ENCODE peak calls at places on chromosome 21, in nine cellular contexts. Q, K, T, C, R, D, U, F and P are unnamed samples.

GRCh38 chr21:28554660-28555475 is 437.8 kb downstream of the LTN1 start:
- DNase-seq in Q (no peak), K (no peak), T (peak), C (peak), R (no peak), D (no peak), U (peak), F (no peak), P (no peak)

GRCh38 chr21:34928637-34929036 is 120.5 kb downstream of the RUNX1 start:
- DNase-seq in Q (no peak), K (no peak), T (no peak), C (no peak), R (no peak), D (no peak), U (no peak), F (no peak), P (no peak)

GRCh38 chr21:33036430-33037162 is 10.9 kb downstream of the OLIG2 start:
- DNase-seq in Q (peak), K (no peak), T (peak), C (peak), R (peak), D (no peak), U (peak), F (no peak), P (no peak)

GRCh38 chr21:30083120-30083945 is 83.3 kb downstream of the CLDN17 start:
- DNase-seq in Q (no peak), K (peak), T (no peak), C (no peak), R (no peak), D (no peak), U (no peak), F (no peak), P (no peak)

GRCh38 chr21:37139902-37140301 is 66.8 kb downstream of the TTC3 start:
- DNase-seq in Q (peak), K (peak), T (peak), C (peak), R (no peak), D (no peak), U (peak), F (no peak), P (no peak)

GRCh38 chr21:34990842-34991241 is 58.3 kb downstream of the RUNX1 start:
- DNase-seq in Q (no peak), K (no peak), T (no peak), C (no peak), R (no peak), D (no peak), U (no peak), F (no peak), P (no peak)

GRCh38 chr21:37367758-37368535 is 1.4 kb downstream of the DYRK1A start:
- DNase-seq in Q (peak), K (peak), T (peak), C (peak), R (peak), D (peak), U (peak), F (no peak), P (peak)

GRCh38 chr21:25956993-25957714 is 213.4 kb downstream of the APP start:
- DNase-seq in Q (peak), K (peak), T (peak), C (peak), R (no peak), D (no peak), U (peak), F (no peak), P (no peak)

GRCh38 chr21:28937737-28938136 is 54.9 kb downstream of the LTN1 start:
- DNase-seq in Q (no peak), K (no peak), T (no peak), C (no peak), R (no peak), D (no peak), U (no peak), F (no peak), P (no peak)

GRCh38 chr21:34020005-34020847 is 53.2 kb upstream of the MRPS6 start:
- DNase-seq in Q (no peak), K (peak), T (no peak), C (no peak), R (no peak), D (no peak), U (no peak), F (no peak), P (no peak)

GRCh38 chr21:42060166-42060565 is 11.0 kb upstream of the UMODL1 start:
- DNase-seq in Q (no peak), K (no peak), T (no peak), C (no peak), R (no peak), D (no peak), U (no peak), F (no peak), P (no peak)

GRCh38 chr21:36320421-36321324 is 676 bp downstream of the MORC3 start:
- DNase-seq in Q (peak), K (peak), T (peak), C (peak), R (peak), D (no peak), U (peak), F (peak), P (peak)

GRCh38 chr21:20998886-20999285 is 677 bp downstream of the NCAM2 start:
- DNase-seq in Q (no peak), K (no peak), T (peak), C (no peak), R (no peak), D (no peak), U (peak), F (no peak), P (no peak)

GRCh38 chr21:32844653-32845443 is 73.3 kb upstream of the PAXBP1 start:
- DNase-seq in Q (peak), K (peak), T (peak), C (peak), R (no peak), D (no peak), U (peak), F (no peak), P (no peak)

GRCh38 chr21:44800103-44800502 is 1.5 kb downstream of the UBE2G2 start:
- DNase-seq in Q (peak), K (peak), T (peak), C (peak), R (peak), D (no peak), U (peak), F (no peak), P (peak)
- H3K4me3 ChIP-seq in Q (peak), K (peak), T (peak), C (no peak), R (peak), D (peak), U (peak), F (peak), P (peak)

GRCh38 chr21:38379171-38379570 is 119.1 kb downstream of the ERG start:
- DNase-seq in Q (no peak), K (no peak), T (peak), C (no peak), R (no peak), D (no peak), U (peak), F (no peak), P (no peak)

GRCh38 chr21:38380391-38381137 is 117.7 kb downstream of the ERG start:
- DNase-seq in Q (peak), K (peak), T (peak), C (peak), R (no peak), D (no peak), U (peak), F (no peak), P (peak)

GRCh38 chr21:38376693-38377092 is 119.9 kb downstream of the KCNJ15 start:
- DNase-seq in Q (no peak), K (no peak), T (no peak), C (no peak), R (no peak), D (no peak), U (no peak), F (no peak), P (no peak)

GRCh38 chr21:38377165-38378093 is 120.6 kb downstream of the KCNJ15 start:
- DNase-seq in Q (no peak), K (no peak), T (peak), C (no peak), R (no peak), D (no peak), U (no peak), F (no peak), P (peak)

GRCh38 chr21:38376235-38376634 is 119.4 kb downstream of the KCNJ15 start:
- DNase-seq in Q (no peak), K (no peak), T (no peak), C (no peak), R (no peak), D (no peak), U (no peak), F (no peak), P (no peak)
- H3K4me3 ChIP-seq in Q (no peak), K (no peak), T (no peak), C (no peak), R (peak), D (no peak), U (no peak), F (no peak), P (no peak)

GRCh38 chr21:16532841-16533240 is 803.1 kb downstream of the USP25 start:
- DNase-seq in Q (peak), K (no peak), T (peak), C (peak), R (no peak), D (no peak), U (peak), F (no peak), P (no peak)

GRCh38 chr21:16533692-16534407 is 804.1 kb downstream of the USP25 start:
- DNase-seq in Q (peak), K (no peak), T (peak), C (no peak), R (no peak), D (no peak), U (no peak), F (no peak), P (no peak)

GRCh38 chr21:16536661-16537359 is 807.0 kb downstream of the USP25 start:
- DNase-seq in Q (peak), K (peak), T (no peak), C (peak), R (no peak), D (no peak), U (peak), F (no peak), P (no peak)

GRCh38 chr21:16534408-16535099 is 804.8 kb downstream of the USP25 start:
- DNase-seq in Q (peak), K (peak), T (peak), C (peak), R (peak), D (no peak), U (peak), F (peak), P (peak)

GRCh38 chr21:16535100-16535418 is 805.3 kb downstream of the USP25 start:
- DNase-seq in Q (peak), K (peak), T (peak), C (peak), R (peak), D (no peak), U (peak), F (peak), P (peak)
- H3K4me3 ChIP-seq in Q (peak), K (peak), T (peak), C (peak), R (peak), D (no peak), U (peak), F (peak), P (peak)

GRCh38 chr21:45980271-45980670 is 1.3 kb upstream of the COL6A1 start:
- DNase-seq in Q (peak), K (no peak), T (no peak), C (no peak), R (no peak), D (no peak), U (no peak), F (no peak), P (no peak)

GRCh38 chr21:45981641-45982255 is at the start of gene COL6A1:
- DNase-seq in Q (peak), K (no peak), T (peak), C (peak), R (peak), D (no peak), U (peak), F (peak), P (peak)

GRCh38 chr21:45982256-45982757 is 737 bp downstream of the COL6A1 start:
- DNase-seq in Q (peak), K (no peak), T (peak), C (no peak), R (no peak), D (no peak), U (no peak), F (peak), P (peak)

GRCh38 chr21:45980697-45981096 is 873 bp upstream of the COL6A1 start:
- DNase-seq in Q (no peak), K (no peak), T (no peak), C (no peak), R (no peak), D (no peak), U (no peak), F (no peak), P (no peak)

DNA sequence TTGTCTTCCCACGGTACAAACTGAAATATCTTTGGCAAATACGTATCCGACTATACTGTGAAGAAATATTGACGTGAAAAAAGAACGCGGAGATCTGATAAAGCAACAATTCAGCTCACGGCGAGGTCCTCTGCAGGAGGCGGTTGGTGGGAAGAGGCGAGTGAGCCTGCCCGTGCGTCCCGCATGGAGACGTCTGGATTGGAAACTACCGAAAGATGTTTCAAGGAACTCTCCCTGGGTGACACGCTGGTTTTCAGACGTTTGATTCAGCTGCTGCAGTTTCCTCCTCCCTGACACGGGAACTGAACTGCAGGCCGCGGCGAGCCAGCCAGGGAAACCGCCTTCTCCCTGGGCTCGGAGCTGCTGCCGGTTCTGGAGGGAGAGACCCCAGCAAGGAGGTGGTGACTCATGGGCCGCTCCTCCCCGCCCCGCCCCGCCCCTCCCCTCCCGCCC is 390 bp upstream of the COL6A1 start:
- DNase-seq in Q (peak), K (peak), T (peak), C (peak), R (peak), D (peak), U (peak), F (peak), P (peak)
- H3K4me3 ChIP-seq in Q (peak), K (peak), T (peak), C (peak), R (peak), D (peak), U (peak), F (peak), P (peak)

DNA sequence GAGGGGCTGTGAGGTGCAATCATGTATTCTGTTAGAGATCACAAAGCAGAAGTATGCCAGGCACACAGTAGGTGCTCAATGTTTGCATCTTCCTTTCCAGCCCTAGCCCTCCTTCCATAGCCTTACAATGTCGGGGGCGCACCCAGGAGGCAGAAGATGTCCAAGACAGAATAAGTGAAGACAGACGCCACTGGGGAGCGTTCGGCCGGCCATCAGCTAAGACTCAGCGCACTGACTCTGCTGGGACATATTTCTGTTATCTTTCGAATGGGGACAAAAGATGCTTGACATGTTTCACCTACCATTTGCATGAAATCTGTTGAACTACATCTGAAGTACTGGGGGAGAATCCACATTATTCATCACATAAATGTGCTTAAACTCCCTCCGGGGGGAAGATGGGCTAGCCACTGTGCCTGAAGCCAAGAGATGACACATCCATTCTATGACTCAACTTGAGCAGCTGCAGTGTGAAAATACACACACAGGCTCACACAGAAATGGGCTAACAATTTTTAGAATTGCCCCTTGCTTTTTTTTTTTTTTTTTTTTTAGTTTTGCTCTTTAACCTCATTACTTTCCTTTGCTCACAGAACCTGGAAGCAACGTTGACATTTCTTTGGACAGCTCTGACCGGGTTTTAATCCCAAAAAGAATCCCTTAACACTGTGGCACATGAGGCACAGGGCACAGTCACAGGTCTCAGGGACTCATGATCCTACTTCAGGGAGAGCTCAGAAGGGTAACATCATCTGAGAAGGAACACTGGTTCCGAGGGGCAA is 7.9 kb downstream of the TIAM1 start:
- DNase-seq in Q (peak), K (no peak), T (peak), C (peak), R (no peak), D (no peak), U (peak), F (no peak), P (no peak)
- H3K4me3 ChIP-seq in Q (no peak), K (no peak), T (no peak), C (no peak), R (no peak), D (no peak), U (no peak), F (peak), P (no peak)

DNA sequence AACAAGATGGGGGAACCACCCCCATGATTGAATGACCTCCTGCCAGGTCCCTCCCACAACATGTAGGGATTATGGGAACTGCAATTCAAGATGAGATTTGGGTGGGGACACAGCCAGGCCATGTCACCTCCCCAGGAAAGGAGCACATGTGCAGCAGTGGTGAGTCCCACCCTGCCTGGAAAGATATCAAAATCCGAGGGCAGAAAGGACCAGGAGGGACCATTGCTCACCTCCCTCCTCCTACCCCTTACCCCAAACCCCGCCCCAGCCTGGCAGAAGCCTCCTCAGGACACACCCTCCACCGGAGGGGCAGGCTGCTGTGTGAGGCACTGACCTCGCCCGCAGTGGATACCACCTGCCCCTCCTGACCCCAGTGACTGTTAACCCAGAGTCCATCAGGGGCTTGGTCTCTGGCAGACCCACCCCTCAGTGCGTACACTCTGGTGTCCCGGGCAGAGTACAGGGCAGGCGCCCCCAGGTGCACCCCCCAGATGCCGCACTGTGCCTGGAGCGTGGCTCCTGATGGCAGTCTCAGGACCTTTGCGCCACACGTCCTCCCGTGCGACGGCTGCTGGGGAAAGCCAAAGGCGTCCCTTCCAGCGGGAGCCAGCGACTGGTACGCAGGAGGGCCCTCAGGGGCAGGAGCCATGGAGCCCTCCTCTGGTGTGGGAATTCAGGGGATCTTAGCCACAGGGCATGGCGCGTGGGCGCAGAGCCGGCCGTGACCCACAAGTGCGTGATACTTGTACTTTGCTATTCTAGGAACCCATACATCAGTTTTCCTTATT is 20.9 kb downstream of the PDXK start:
- DNase-seq in Q (no peak), K (no peak), T (no peak), C (no peak), R (no peak), D (no peak), U (no peak), F (no peak), P (peak)
- H3K4me3 ChIP-seq in Q (no peak), K (no peak), T (no peak), C (no peak), R (no peak), D (no peak), U (no peak), F (no peak), P (no peak)